ENCODE peak calls at places on chromosomes 3 and 15, in four cellular contexts. T is AG08396, U is heart left ventricle, O is Panc1. K is an unnamed sample.

GRCh38 chr3:88589131-88589530 is 439.4 kb downstream of the C3orf38 start:
- DNase-seq in U (no peak), T (no peak), O (no peak), K (no peak)

GRCh38 chr15:23877502-23878412 is 190.7 kb upstream of the NDN start:
- DNase-seq in T (peak), U (no peak), O (no peak), K (no peak)

GRCh38 chr3:20405731-20406130 is 219.7 kb upstream of the SGO1 start:
- DNase-seq in U (no peak), O (no peak), T (no peak), K (no peak)

GRCh38 chr15:96974761-96975160 is 644.3 kb downstream of the NR2F2 start:
- DNase-seq in T (no peak), U (no peak), O (no peak), K (no peak)

GRCh38 chr15:98582900-98583554 is 65.3 kb upstream of the IGF1R start:
- DNase-seq in U (no peak), T (no peak), O (no peak), K (no peak)

GRCh38 chr3:175357758-175358157 is 498.6 kb downstream of the NAALADL2 start:
- DNase-seq in U (no peak), O (no peak), T (no peak), K (no peak)

GRCh38 chr3:15279671-15280402 is 52.5 kb downstream of the SH3BP5 start:
- DNase-seq in U (no peak), O (no peak), T (no peak), K (no peak)

GRCh38 chr3:139827833-139828232 is 107.2 kb upstream of the CLSTN2 start:
- DNase-seq in O (no peak), T (no peak), U (no peak), K (no peak)

GRCh38 chr3:71881041-71881440 is 96.1 kb upstream of the PROK2 start:
- DNase-seq in T (no peak), U (no peak), O (no peak), K (no peak)

GRCh38 chr3:172402090-172402489 is 46.2 kb downstream of the GHSR start:
- DNase-seq in T (no peak), O (no peak), U (no peak), K (no peak)

GRCh38 chr3:13457593-13457992 is 22.5 kb upstream of the HDAC11 start:
- DNase-seq in U (no peak), T (no peak), O (no peak), K (no peak)

GRCh38 chr15:90154861-90155626 is 46.1 kb upstream of the SEMA4B start:
- DNase-seq in U (no peak), T (peak), O (peak), K (no peak)

GRCh38 chr3:9316881-9317341 is 45.9 kb upstream of the THUMPD3 start:
- DNase-seq in T (peak), U (no peak), O (no peak), K (no peak)

GRCh38 chr15:66748320-66748779 is 46.3 kb downstream of the SMAD6 start:
- DNase-seq in O (no peak), T (peak), U (no peak), K (no peak)

GRCh38 chr3:147412917-147413711 is 3.9 kb downstream of the ZIC1 start:
- DNase-seq in U (no peak), O (no peak), T (peak), K (no peak)

GRCh38 chr15:71110800-71111565 is 4.3 kb upstream of the THSD4 start:
- DNase-seq in O (no peak), T (no peak), U (no peak), K (no peak)

GRCh38 chr3:197961582-197961945 is 1.5 kb downstream of the LMLN start:
- DNase-seq in T (no peak), U (no peak), O (no peak), K (no peak)

GRCh38 chr15:72740202-72740601 is 43.4 kb downstream of the ADPGK start:
- DNase-seq in U (no peak), T (no peak), O (no peak), K (no peak)

GRCh38 chr3:50525987-50526386 is 22.6 kb upstream of the CACNA2D2 start:
- DNase-seq in O (no peak), T (peak), U (no peak), K (peak)

GRCh38 chr3:186476044-186476468 is 68.1 kb downstream of the CRYGS start:
- DNase-seq in O (no peak), U (no peak), T (no peak), K (peak)

GRCh38 chr3:65483475-65483874 is 555.2 kb downstream of the MAGI1 start:
- DNase-seq in T (peak), U (peak), O (no peak), K (no peak)

GRCh38 chr15:67927501-67928156 is 87.8 kb upstream of the RNU6-1 start:
- DNase-seq in O (no peak), T (peak), U (no peak), K (no peak)

GRCh38 chr15:100728371-100729201 is 126.2 kb downstream of the ASB7 start:
- DNase-seq in O (no peak), T (no peak), U (no peak), K (no peak)

GRCh38 chr15:39438795-39439577 is 141.9 kb upstream of the THBS1 start:
- DNase-seq in U (no peak), O (no peak), T (no peak), K (no peak)

GRCh38 chr15:80154336-80154735 is 1.5 kb downstream of the FAH start:
- DNase-seq in T (peak), U (no peak), O (no peak), K (no peak)

GRCh38 chr3:188824596-188824995 is 347.2 kb upstream of the TPRG1 start:
- DNase-seq in O (no peak), T (no peak), U (no peak), K (no peak)

GRCh38 chr3:66097647-66098046 is 58.9 kb upstream of the MAGI1 start:
- DNase-seq in U (no peak), T (no peak), O (no peak), K (no peak)

GRCh38 chr15:64398575-64398974 is 10.9 kb downstream of the TRIP4 start:
- DNase-seq in T (no peak), O (no peak), U (no peak), K (no peak)

GRCh38 chr15:59443341-59444081 is 5.5 kb downstream of the FAM81A start:
- DNase-seq in T (no peak), U (no peak), O (no peak), K (no peak)

GRCh38 chr3:34388836-34389235 is 590.4 kb downstream of the PDCD6IP start:
- DNase-seq in U (no peak), T (no peak), O (no peak), K (no peak)

GRCh38 chr3:53255360-53255774 is 455 bp downstream of the TKT start:
- DNase-seq in U (peak), T (peak), O (no peak), K (no peak)

GRCh38 chr15:76190767-76191538 is 120.3 kb downstream of the ETFA start:
- DNase-seq in O (no peak), T (peak), U (peak), K (no peak)

GRCh38 chr3:184348057-184348382 is 10.6 kb downstream of the FAM131A start:
- DNase-seq in O (no peak), T (no peak), U (no peak), K (no peak)

GRCh38 chr3:112793311-112794081 is 53.2 kb downstream of the CD200R1L start:
- DNase-seq in T (no peak), U (no peak), O (no peak), K (no peak)

GRCh38 chr3:229262-229661 is 32.7 kb downstream of the CHL1 start:
- DNase-seq in T (no peak), U (no peak), O (no peak), K (no peak)

GRCh38 chr3:48194446-48195071 is 6.3 kb upstream of the CDC25A start:
- DNase-seq in U (no peak), T (peak), O (peak), K (no peak)

GRCh38 chr3:175590745-175591144 is 731.6 kb downstream of the NAALADL2 start:
- DNase-seq in O (no peak), U (no peak), T (no peak), K (no peak)

GRCh38 chr15:66766282-66767228 is 64.5 kb downstream of the SMAD6 start:
- DNase-seq in T (peak), U (no peak), O (no peak), K (no peak)

GRCh38 chr3:94716326-94717018 is 653.6 kb downstream of the NSUN3 start:
- DNase-seq in T (no peak), U (no peak), O (no peak), K (no peak)

K was measured in keratinocyte.